ENCODE peak calls at places on chromosomes 7 and 10, in ten cellular contexts. N is NCI-H446 treated with DMSO at 0.1 percent for 48 hours; G is activated CD4-positive, alpha-beta T cell treated with anti-CD3 and anti-CD28 coated beads for 36 hours; R is chondrocyte; X is T follicular helper cell; D is SK-MEL-5; I is H7; M is A549; Z is activated CD8-positive, alpha-beta T cell treated with anti-CD3 and anti-CD28 coated beads, Interleukin-2, amount 10 ng/mL, durations not matched to agents 7 days and 5 days; B is neural progenitor cell. L is an unnamed sample.

GRCh38 chr7:378041-378420 is 88.1 kb downstream of the FOXL3 start:
- DNase-seq in B (no peak), G (no peak), D (no peak), R (no peak), M (no peak), X (no peak), Z (no peak), N (no peak), I (no peak), L (no peak)

GRCh38 chr7:139124084-139124914 is 14.8 kb upstream of the ZC3HAV1 start:
- DNase-seq in D (no peak), Z (no peak), M (no peak), I (no peak), G (peak), N (no peak), R (no peak), X (no peak), B (no peak), L (no peak)

GRCh38 chr7:85186083-85186520 is 754 bp downstream of the SEMA3D start:
- DNase-seq in R (peak), Z (no peak), I (peak), D (peak), B (peak), G (no peak), X (no peak), N (no peak), M (peak), L (peak)

GRCh38 chr7:105131033-105131656 is 117.1 kb downstream of the KMT2E start:
- DNase-seq in Z (no peak), R (no peak), X (no peak), I (no peak), D (no peak), B (no peak), N (no peak), M (no peak), G (no peak), L (no peak)

GRCh38 chr7:27890205-27890849 is 150.4 kb downstream of the TAX1BP1 start:
- DNase-seq in R (no peak), N (no peak), B (no peak), M (no peak), Z (no peak), I (no peak), D (no peak), G (no peak), X (no peak), L (no peak)

GRCh38 chr10:42992957-42993390 is 83.9 kb upstream of the RET start:
- DNase-seq in Z (peak), G (no peak), X (no peak), B (no peak), M (no peak), N (no peak), I (peak), D (no peak), R (no peak), L (no peak)

GRCh38 chr10:101484154-101484748 is 103.8 kb downstream of the POLL start:
- DNase-seq in G (no peak), I (no peak), D (no peak), M (no peak), R (no peak), Z (no peak), X (no peak), N (no peak), B (no peak), L (no peak)

GRCh38 chr10:47311193-47311899 is 10.9 kb upstream of the GDF2 start:
- DNase-seq in I (no peak), G (peak), M (no peak), R (no peak), N (no peak), X (peak), D (no peak), Z (peak), B (no peak), L (peak)

GRCh38 chr7:156667110-156667436 is 26.5 kb downstream of the RNF32 start:
- DNase-seq in I (no peak), M (no peak), G (no peak), R (no peak), B (no peak), X (no peak), N (no peak), D (no peak), Z (no peak), L (no peak)

GRCh38 chr10:26700884-26701630 is 3.6 kb downstream of the PDSS1 start:
- DNase-seq in X (no peak), I (no peak), R (no peak), Z (no peak), D (no peak), N (no peak), M (no peak), G (no peak), B (no peak), L (no peak)

GRCh38 chr7:32163141-32163806 is 93.1 kb upstream of the PDE1C start:
- DNase-seq in D (peak), M (peak), I (no peak), X (no peak), G (no peak), N (peak), R (no peak), B (no peak), Z (no peak), L (peak)

GRCh38 chr7:94401411-94401810 is 6.7 kb downstream of the COL1A2 start:
- DNase-seq in R (no peak), I (no peak), B (no peak), D (no peak), M (no peak), Z (no peak), N (no peak), X (no peak), G (no peak), L (no peak)

GRCh38 chr10:6701289-6701688 is 121.2 kb upstream of the PRKCQ start:
- DNase-seq in D (no peak), X (no peak), R (no peak), N (no peak), B (peak), G (peak), I (peak), Z (peak), M (no peak), L (peak)

GRCh38 chr10:102043456-102043855 is 12.5 kb downstream of the ARMH3 start:
- DNase-seq in M (no peak), Z (no peak), B (no peak), X (no peak), N (no peak), D (peak), I (no peak), R (no peak), G (no peak), L (no peak)

GRCh38 chr7:80361948-80362347 is 149.9 kb downstream of the GNAT3 start:
- DNase-seq in Z (no peak), X (no peak), G (no peak), D (no peak), M (no peak), B (no peak), I (no peak), R (no peak), N (no peak), L (no peak)

GRCh38 chr7:93799750-93800357 is 90.7 kb downstream of the TFPI2 start:
- DNase-seq in M (peak), B (peak), Z (no peak), I (peak), X (no peak), D (peak), G (no peak), R (no peak), N (no peak), L (no peak)

GRCh38 chr10:13328588-13328987 is 19.5 kb downstream of the SEPHS1 start:
- DNase-seq in M (no peak), B (no peak), D (no peak), Z (no peak), R (no peak), I (no peak), N (no peak), X (no peak), G (no peak), L (no peak)

GRCh38 chr10:36725581-36726520 is 399.5 kb upstream of the ANKRD30A start:
- DNase-seq in N (peak), R (no peak), G (no peak), X (no peak), I (peak), Z (no peak), M (peak), D (peak), B (peak), L (peak)

GRCh38 chr7:151446412-151446811 is 6.5 kb upstream of the CRYGN start:
- DNase-seq in D (no peak), R (no peak), B (no peak), I (no peak), X (no peak), N (no peak), M (no peak), G (no peak), Z (no peak), L (no peak)

GRCh38 chr10:60186315-60187071 is 203.2 kb downstream of the ANK3 start:
- DNase-seq in B (no peak), N (peak), G (no peak), X (no peak), I (no peak), M (peak), Z (no peak), R (no peak), D (no peak), L (no peak)

GRCh38 chr10:100183482-100183881 is 2.3 kb downstream of the ERLIN1 start:
- DNase-seq in X (no peak), R (no peak), I (no peak), D (no peak), N (no peak), Z (no peak), B (no peak), M (no peak), G (no peak), L (no peak)

GRCh38 chr7:142030846-142031245 is 35.2 kb downstream of the MGAM start:
- DNase-seq in G (no peak), Z (no peak), I (no peak), B (no peak), N (no peak), R (no peak), M (no peak), X (no peak), D (no peak), L (no peak)

GRCh38 chr10:72794260-72794659 is 99.3 kb upstream of the OIT3 start:
- DNase-seq in X (no peak), R (no peak), I (no peak), N (no peak), D (no peak), Z (no peak), B (no peak), M (no peak), G (no peak), L (peak)

GRCh38 chr7:12796397-12797136 is 109.1 kb downstream of the ARL4A start:
- DNase-seq in I (no peak), X (no peak), Z (no peak), N (no peak), G (no peak), B (peak), M (no peak), D (no peak), R (no peak), L (no peak)

GRCh38 chr10:52232561-52233350 is 81.3 kb upstream of the DKK1 start:
- DNase-seq in D (no peak), M (peak), Z (no peak), R (no peak), X (no peak), B (no peak), N (no peak), G (no peak), I (no peak), L (no peak)

GRCh38 chr10:11165591-11166543 is 148.2 kb downstream of the CELF2 start:
- DNase-seq in G (peak), D (peak), X (peak), B (peak), I (peak), M (peak), Z (peak), N (no peak), R (no peak), L (peak)